ENCODE peak calls at places on chromosomes 2 and 18, in four cellular contexts. G is breast epithelium, J is HepG2, H is Panc1. B is an unnamed sample.

GRCh38 chr2:8438996-8439395 is 242.9 kb upstream of the ID2 start:
- DNase-seq in G (no peak), H (no peak), J (no peak), B (no peak)

GRCh38 chr2:46689993-46690392 is 210.6 kb downstream of the TMEM247 start:
- DNase-seq in J (no peak), H (no peak), G (no peak), B (no peak)

GRCh38 chr2:150532883-150533282 is 45.4 kb upstream of the RND3 start:
- DNase-seq in J (no peak), G (no peak), H (no peak), B (no peak)

GRCh38 chr2:196335238-196335637 is 163.9 kb upstream of the STK17B start:
- DNase-seq in J (no peak), H (peak), G (no peak), B (peak)

GRCh38 chr2:46970334-46971288 is 55.0 kb upstream of the MCFD2 start:
- DNase-seq in G (peak), J (peak), H (no peak), B (no peak)

GRCh38 chr18:57150828-57151227 is 3.9 kb downstream of the BOD1L2 start:
- DNase-seq in G (no peak), J (no peak), H (no peak), B (no peak)

GRCh38 chr18:13797157-13797611 is 26.8 kb upstream of the MC5R start:
- DNase-seq in J (peak), G (no peak), H (no peak), B (no peak)

GRCh38 chr18:68391801-68392200 is 323.1 kb downstream of the TMX3 start:
- DNase-seq in J (no peak), G (no peak), H (no peak), B (no peak)

GRCh38 chr2:170425291-170425751 is 247.4 kb downstream of the MYO3B start:
- DNase-seq in G (no peak), J (peak), H (no peak), B (no peak)

GRCh38 chr2:191690327-191690726 is 12.4 kb downstream of the NABP1 start:
- DNase-seq in H (no peak), J (no peak), G (no peak), B (no peak)

GRCh38 chr2:2701176-2701781 is 370.2 kb upstream of the MYT1L start:
- DNase-seq in J (no peak), G (no peak), H (no peak), B (no peak)

GRCh38 chr2:71498261-71498701 is 44.9 kb downstream of the DYSF start:
- DNase-seq in G (no peak), H (peak), J (peak), B (no peak)

GRCh38 chr2:68320118-68320641 is 431 bp upstream of the CNRIP1 start:
- DNase-seq in J (no peak), H (no peak), G (no peak), B (no peak)

GRCh38 chr2:20061476-20061875 is 10.0 kb upstream of the LAPTM4A start:
- DNase-seq in J (no peak), H (no peak), G (no peak), B (no peak)

GRCh38 chr2:12787891-12788783 is 71.4 kb downstream of the TRIB2 start:
- DNase-seq in J (no peak), G (no peak), H (no peak), B (no peak)

GRCh38 chr18:74531043-74531442 is 3.3 kb upstream of the CNDP1 start:
- DNase-seq in G (no peak), J (no peak), H (no peak), B (no peak)

GRCh38 chr2:177239934-177240600 is 24.5 kb downstream of the NFE2L2 start:
- DNase-seq in H (peak), J (no peak), G (no peak), B (no peak)

GRCh38 chr2:81894451-81894990 is 1590.0 kb upstream of the LRRTM1 start:
- DNase-seq in G (no peak), J (no peak), H (no peak), B (no peak)

GRCh38 chr2:37230581-37230980 is 815 bp downstream of the CEBPZ start:
- DNase-seq in J (peak), G (no peak), H (no peak), B (no peak)

GRCh38 chr18:69127844-69128486 is 272.7 kb upstream of the DOK6 start:
- DNase-seq in G (no peak), H (no peak), J (no peak), B (no peak)

GRCh38 chr2:174606336-174606735 is 8.7 kb upstream of the WIPF1 start:
- DNase-seq in H (no peak), J (no peak), G (no peak), B (no peak)

GRCh38 chr2:62672601-62673000 is 32.9 kb upstream of the EHBP1 start:
- DNase-seq in G (no peak), H (no peak), J (peak), B (peak)

GRCh38 chr2:207039225-207039624 is 99.9 kb downstream of the CPO start:
- DNase-seq in J (no peak), H (no peak), G (no peak), B (no peak)

GRCh38 chr2:172297531-172297930 is 129.9 kb upstream of the ITGA6 start:
- DNase-seq in H (no peak), G (no peak), J (no peak), B (no peak)

GRCh38 chr2:151947524-151948165 is 119.4 kb upstream of the ARL5A start:
- DNase-seq in G (peak), J (no peak), H (no peak), B (no peak)

GRCh38 chr18:41226186-41226585 is 728.8 kb upstream of the PIK3C3 start:
- DNase-seq in H (no peak), G (no peak), J (no peak), B (no peak)

GRCh38 chr2:225668606-225669266 is 269.2 kb downstream of the NYAP2 start:
- DNase-seq in G (no peak), H (no peak), J (peak), B (no peak)

GRCh38 chr18:33307520-33307919 is 133.0 kb downstream of the CCDC178 start:
- DNase-seq in H (no peak), G (no peak), J (no peak), B (no peak)

GRCh38 chr2:63840081-63840784 is 1.5 kb upstream of the UGP2 start:
- DNase-seq in H (no peak), J (no peak), G (peak), B (no peak)

GRCh38 chr18:68362907-68363306 is 352.0 kb downstream of the TMX3 start:
- DNase-seq in H (no peak), J (no peak), G (no peak), B (no peak)

GRCh38 chr18:54387631-54388030 is 29.9 kb downstream of the C18orf54 start:
- DNase-seq in J (no peak), G (no peak), H (no peak), B (no peak)

GRCh38 chr2:234288974-234289455 is 207.9 kb downstream of the ARL4C start:
- DNase-seq in H (no peak), J (peak), G (peak), B (no peak)

GRCh38 chr2:46082531-46083485 is 214.4 kb upstream of the EPAS1 start:
- DNase-seq in H (no peak), J (no peak), G (no peak), B (no peak)

GRCh38 chr18:13381907-13382682 is 163.5 kb downstream of the LDLRAD4 start:
- DNase-seq in G (peak), H (no peak), J (no peak), B (no peak)

GRCh38 chr2:232634319-232635150 is 1.1 kb downstream of the EFHD1 start:
- DNase-seq in G (no peak), H (no peak), J (no peak), B (no peak)

GRCh38 chr2:68284896-68285295 is 32.6 kb upstream of the PPP3R1 start:
- DNase-seq in G (peak), J (no peak), H (no peak), B (no peak)

GRCh38 chr2:26735096-26735495 is 29.0 kb upstream of the SLC35F6 start:
- DNase-seq in J (no peak), H (no peak), G (no peak), B (no peak)

GRCh38 chr2:117359266-117359970 is 455.1 kb upstream of the DDX18 start:
- DNase-seq in G (no peak), H (no peak), J (no peak), B (no peak)

GRCh38 chr2:112085916-112086669 is 31.0 kb downstream of the TMEM87B start:
- DNase-seq in G (no peak), J (no peak), H (no peak), B (no peak)

DNA sequence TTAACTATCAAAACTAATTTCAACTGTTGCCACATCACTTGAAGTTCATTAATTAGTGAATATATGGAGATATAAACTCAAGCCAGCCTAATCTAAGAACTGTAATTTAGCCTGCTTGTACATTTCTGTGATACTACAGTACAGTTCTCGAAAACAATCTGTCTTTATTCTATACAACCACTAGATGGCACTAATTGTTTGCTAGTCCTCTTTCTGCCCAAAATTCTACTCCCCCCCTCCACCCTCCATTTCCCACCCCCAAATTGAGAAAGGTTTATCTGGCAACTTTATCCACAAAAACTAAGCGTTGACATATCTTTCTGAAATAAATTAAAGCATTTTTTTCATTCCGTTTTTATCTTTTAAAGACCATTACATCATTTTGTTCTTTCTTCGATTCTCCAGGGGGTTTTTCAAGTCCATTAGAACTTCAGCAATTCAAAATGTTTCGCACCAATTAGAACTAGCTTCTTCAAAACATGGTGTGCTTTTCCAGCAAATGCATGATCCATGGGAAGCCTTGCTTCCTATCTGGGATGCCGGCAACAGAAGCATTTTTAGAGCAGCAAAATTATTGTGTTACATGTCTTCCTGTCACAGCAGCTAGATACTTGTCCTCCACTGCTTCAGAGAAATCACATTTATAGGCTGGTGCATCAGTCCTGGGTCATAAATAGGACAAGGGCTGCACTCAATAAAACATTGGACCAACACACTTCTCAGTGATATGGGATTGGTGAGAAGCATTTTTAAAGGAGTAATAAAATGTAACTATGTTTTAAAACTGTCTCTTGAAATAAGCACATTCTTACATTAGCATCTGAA is 241.3 kb downstream of the PAX3 start:
- DNase-seq in H (peak), G (no peak), J (no peak), B (no peak)
- TF ChIP-seq CTCF in H (peak), G (no peak), J (peak), B (peak)

GRCh38 chr18:45851196-45851925 is 25.9 kb downstream of the SIGLEC15 start:
- DNase-seq in J (no peak), H (no peak), G (no peak), B (no peak)
- TF ChIP-seq POLR2AphosphoS5 in J (no peak), H (no peak), G (no peak), B (no peak)

DNA sequence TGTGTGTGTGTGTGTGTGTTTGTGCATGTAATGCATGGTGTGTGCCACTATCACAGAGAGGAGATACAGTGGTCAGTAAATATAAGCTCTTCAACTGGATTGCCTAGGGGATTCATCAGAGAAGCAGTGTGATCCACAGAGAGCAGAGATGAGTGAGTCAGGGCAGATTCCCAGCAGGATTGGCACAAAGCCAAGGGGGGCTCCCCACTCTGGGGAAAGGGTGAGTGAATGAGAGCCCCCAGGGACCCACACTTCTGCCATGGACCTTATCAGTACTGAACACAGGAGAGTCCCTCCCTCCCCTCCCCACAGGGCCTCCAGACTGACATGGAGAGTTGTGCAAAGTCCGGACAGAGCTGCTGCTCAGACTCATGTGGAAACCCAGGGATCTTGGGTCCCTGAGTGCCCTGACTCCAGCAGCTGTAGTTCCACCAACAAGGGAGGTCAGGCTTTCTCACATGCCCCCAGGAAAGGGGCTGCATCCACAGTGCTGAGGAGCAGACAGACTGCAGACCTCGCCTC is 748.8 kb downstream of the NR4A2 start:
- DNase-seq in G (no peak), H (no peak), J (no peak), B (no peak)
- TF ChIP-seq CTCF in G (no peak), H (no peak), J (no peak), B (no peak)

GRCh38 chr18:77622009-77622692 is 372.5 kb downstream of the GALR1 start:
- DNase-seq in J (no peak), H (no peak), G (no peak), B (no peak)

GRCh38 chr18:77619523-77619922 is 369.9 kb downstream of the GALR1 start:
- DNase-seq in J (no peak), G (no peak), H (no peak), B (no peak)

GRCh38 chr18:77617681-77618080 is 368.0 kb downstream of the GALR1 start:
- DNase-seq in J (no peak), G (no peak), H (no peak), B (no peak)
- TF ChIP-seq POLR2AphosphoS5 in J (no peak), G (no peak), H (no peak), B (no peak)

GRCh38 chr2:179234658-179235240 is 29.9 kb downstream of the SESTD1 start:
- DNase-seq in G (no peak), H (no peak), J (no peak), B (no peak)

GRCh38 chr2:179233037-179233436 is 31.6 kb downstream of the SESTD1 start:
- DNase-seq in J (peak), G (no peak), H (no peak), B (no peak)

GRCh38 chr2:179235463-179236108 is 29.0 kb downstream of the SESTD1 start:
- DNase-seq in G (no peak), H (no peak), J (peak), B (no peak)

GRCh38 chr2:179237209-179237946 is 27.3 kb downstream of the SESTD1 start:
- DNase-seq in H (no peak), G (no peak), J (peak), B (no peak)

GRCh38 chr2:179233626-179234430 is 30.8 kb downstream of the SESTD1 start:
- DNase-seq in G (no peak), J (peak), H (no peak), B (no peak)
- TF ChIP-seq CTCF in G (no peak), J (no peak), H (no peak), B (no peak)

GRCh38 chr2:202270487-202270886 is 4.9 kb downstream of the NOP58 start:
- DNase-seq in H (no peak), G (no peak), J (no peak), B (no peak)

GRCh38 chr2:202267495-202267894 is 1.9 kb downstream of the NOP58 start:
- DNase-seq in J (no peak), G (no peak), H (no peak), B (no peak)

GRCh38 chr2:202265467-202266277 is at the start of gene NOP58:
- DNase-seq in H (peak), G (peak), J (peak), B (peak)

DNA sequence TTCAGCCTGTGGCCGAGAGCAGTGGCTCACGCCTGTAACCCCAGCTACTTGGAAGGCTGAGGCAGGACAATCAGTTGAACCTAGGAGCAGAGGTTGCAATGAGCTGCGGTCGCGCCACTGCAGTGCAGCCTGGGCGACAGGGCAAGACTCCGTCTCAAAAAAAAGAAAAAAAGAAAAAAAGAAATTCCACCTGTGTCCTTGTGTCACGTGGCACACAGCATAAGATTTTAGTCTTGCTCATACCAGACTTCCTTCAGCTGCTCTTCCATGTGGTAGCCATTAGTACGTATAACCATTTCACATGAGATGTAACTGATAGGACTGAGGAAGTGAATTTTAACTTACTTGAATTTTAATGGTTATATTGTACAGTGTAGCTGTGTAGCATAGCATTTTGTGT is 4.0 kb downstream of the NOP58 start:
- DNase-seq in H (no peak), G (no peak), J (no peak), B (no peak)
- TF ChIP-seq POLR2AphosphoS5 in H (peak), G (no peak), J (no peak), B (no peak)

DNA sequence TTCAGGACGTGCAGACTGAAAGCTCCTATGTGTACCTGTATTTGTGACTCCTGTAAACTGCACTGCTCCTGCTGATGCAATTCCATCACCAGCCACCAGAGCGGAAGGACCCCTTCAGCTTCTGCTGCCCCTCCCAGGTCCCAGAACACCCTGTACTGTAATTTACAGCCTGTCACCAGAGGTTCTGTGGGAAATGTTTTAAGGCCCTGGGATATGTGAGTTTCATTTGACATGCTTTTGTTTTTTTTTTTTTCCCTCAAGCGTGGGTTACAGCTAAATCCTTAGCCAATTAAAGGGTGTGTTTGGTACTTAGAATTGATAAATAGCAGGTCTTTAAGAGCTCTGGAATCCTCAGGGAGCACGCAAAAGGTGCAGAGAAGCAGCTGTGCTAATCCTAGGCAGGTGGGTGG is 79.4 kb downstream of the KCTD1 start:
- DNase-seq in J (peak), H (no peak), G (no peak), B (no peak)
- TF ChIP-seq CTCF in J (peak), H (peak), G (peak), B (no peak)

GRCh38 chr2:101106453-101107181 is 44.6 kb downstream of the TBC1D8 start:
- DNase-seq in H (no peak), G (no peak), J (peak), B (no peak)
- TF ChIP-seq POLR2AphosphoS5 in H (peak), G (no peak), J (no peak), B (no peak)

GRCh38 chr18:23095463-23095862 is 39.8 kb upstream of the CABLES1 start:
- DNase-seq in G (no peak), H (no peak), J (no peak), B (no peak)
- TF ChIP-seq CTCF in G (no peak), H (no peak), J (peak), B (no peak)

B was measured in esophagus muscularis mucosa.